ENCODE peak calls at places on chromosome 7, in five cellular contexts. F is kidney; A is DMS153; C is Peyer's patch; Y is activated naive CD4-positive, alpha-beta T cell. M is an unnamed sample.

GRCh38 chr7:141231018-141231792 is 157.3 kb downstream of the TMEM178B start:
- DNase-seq in F (peak; percentile 45), A (peak; percentile 78), C (no peak), Y (no peak), M (no peak)

GRCh38 chr7:37430644-37431043 is 18.0 kb downstream of the ELMO1 start:
- DNase-seq in F (no peak), A (no peak), C (no peak), Y (no peak), M (no peak)

GRCh38 chr7:77759294-77759889 is 38.8 kb downstream of the TMEM60 start:
- DNase-seq in F (no peak), A (peak; percentile 13), C (peak; percentile 60), Y (no peak), M (peak; percentile 65)

GRCh38 chr7:17304926-17305325 is 6.5 kb downstream of the AHR start:
- DNase-seq in F (no peak), A (no peak), C (no peak), Y (no peak), M (no peak)

GRCh38 chr7:45683556-45684148 is 109.5 kb downstream of the ADCY1 start:
- DNase-seq in F (no peak), A (no peak), C (no peak), Y (no peak), M (no peak)

GRCh38 chr7:50805425-50806130 is 22.9 kb upstream of the GRB10 start:
- DNase-seq in F (no peak), A (no peak), C (no peak), Y (no peak), M (no peak)

GRCh38 chr7:35613150-35613549 is 81.8 kb downstream of the HERPUD2 start:
- DNase-seq in F (no peak), A (no peak), C (no peak), Y (no peak), M (no peak)

GRCh38 chr7:157656195-157656769 is 319.5 kb downstream of the DNAJB6 start:
- DNase-seq in F (peak; percentile 61), A (no peak), C (no peak), Y (no peak), M (no peak)

GRCh38 chr7:66739953-66740301 is 606 bp upstream of the RABGEF1 start:
- DNase-seq in F (no peak), A (no peak), C (peak; percentile 19), Y (no peak), M (peak; percentile 26)

GRCh38 chr7:20438665-20439376 is 108.1 kb downstream of the ITGB8 start:
- DNase-seq in F (no peak), A (no peak), C (no peak), Y (no peak), M (no peak)

GRCh38 chr7:149723082-149723767 is 50.2 kb downstream of the ZNF467 start:
- DNase-seq in F (peak; percentile 56), A (no peak), C (no peak), Y (no peak), M (no peak)

GRCh38 chr7:128362670-128363069 is 1.2 kb upstream of the PRRT4 start:
- DNase-seq in F (no peak), A (no peak), C (no peak), Y (no peak), M (no peak)

GRCh38 chr7:157046681-157047080 is 36.2 kb upstream of the MNX1 start:
- DNase-seq in F (no peak), A (no peak), C (no peak), Y (no peak), M (no peak)

GRCh38 chr7:151174246-151175046 is 7.0 kb upstream of the GBX1 start:
- DNase-seq in F (no peak), A (no peak), C (no peak), Y (no peak), M (peak; percentile 41)

GRCh38 chr7:19916011-19916410 is 142.6 kb upstream of the TMEM196 start:
- DNase-seq in F (no peak), A (no peak), C (no peak), Y (no peak), M (no peak)

GRCh38 chr7:116988363-116988989 is 35.2 kb downstream of the ST7 start:
- DNase-seq in F (no peak), A (no peak), C (no peak), Y (no peak), M (no peak)